ENCODE peak calls at places on chromosomes 5 and 9, in ten cellular contexts. L is AG04450, J is fibroblast of pulmonary artery, U is A673, H is progenitor cell of endocrine pancreas, C is choroid plexus epithelial cell, G is RWPE1, Q is K562, B is ovary, E is fibroblast of the aortic adventitia. Y is an unnamed sample.

GRCh38 chr5:125455041-125455440 is 708.6 kb upstream of the ZNF608 start:
- DNase-seq in U (no peak), E (peak; percentile 28), Q (no peak), J (peak; percentile 38), L (no peak), G (no peak), C (peak; percentile 61), H (no peak), B (no peak), Y (no peak)

GRCh38 chr9:94936411-94936810 is 209.9 kb downstream of the AOPEP start:
- DNase-seq in U (no peak), B (no peak), J (peak; percentile 88), G (no peak), H (no peak), C (peak; percentile 60), L (peak; percentile 30), Q (no peak), E (peak; percentile 57), Y (no peak)

GRCh38 chr5:125227333-125228075 is 481.1 kb upstream of the ZNF608 start:
- DNase-seq in E (peak; percentile 15), J (peak; percentile 41), G (no peak), C (peak; percentile 57), L (no peak), Q (peak; percentile 0), B (no peak), H (no peak), U (peak; percentile 19), Y (peak; percentile 53)

GRCh38 chr5:140840978-140841962 is at the start of gene PCDHA8:
- DNase-seq in J (no peak), L (no peak), Q (peak; percentile 40), C (no peak), H (no peak), E (no peak), G (peak; percentile 73), U (peak; percentile 76), B (no peak), Y (peak; percentile 82)

GRCh38 chr5:116815081-116815480 is 240.5 kb upstream of the SEMA6A start:
- DNase-seq in U (no peak), L (no peak), J (no peak), Q (no peak), E (no peak), B (no peak), C (no peak), H (no peak), G (no peak), Y (no peak)

GRCh38 chr9:108039012-108039411 is 549.4 kb upstream of the KLF4 start:
- DNase-seq in G (no peak), B (no peak), J (no peak), C (no peak), E (no peak), U (no peak), Q (no peak), L (no peak), H (no peak), Y (no peak)

GRCh38 chr5:173984218-173984617 is 4.8 kb upstream of the C5orf47 start:
- DNase-seq in U (no peak), J (peak; percentile 41), Q (peak; percentile 46), H (no peak), B (no peak), C (peak; percentile 66), G (no peak), L (no peak), E (peak; percentile 19), Y (peak; percentile 43)

GRCh38 chr5:131763968-131764367 is 32.8 kb downstream of the FNIP1 start:
- DNase-seq in U (no peak), G (no peak), J (no peak), C (no peak), H (no peak), L (no peak), E (no peak), B (no peak), Q (no peak), Y (no peak)

GRCh38 chr5:98309785-98310566 is 463.5 kb upstream of the RGMB start:
- DNase-seq in H (no peak), E (peak; percentile 90), B (no peak), C (peak; percentile 88), U (peak; percentile 78), L (peak; percentile 83), G (peak; percentile 92), Q (no peak), J (peak; percentile 95), Y (no peak)

GRCh38 chr5:98108497-98108896 is 665.0 kb upstream of the RGMB start:
- DNase-seq in Q (no peak), E (peak; percentile 83), J (peak; percentile 88), B (no peak), U (no peak), L (peak; percentile 87), H (no peak), C (peak; percentile 88), G (peak; percentile 78), Y (no peak)

GRCh38 chr9:134717793-134718645 is 76.4 kb downstream of the COL5A1 start:
- DNase-seq in Q (no peak), C (no peak), J (no peak), G (no peak), U (no peak), H (no peak), L (no peak), B (no peak), E (no peak), Y (no peak)

GRCh38 chr5:64147849-64148441 is 17.7 kb upstream of the RNF180 start:
- DNase-seq in H (peak; percentile 39), C (peak; percentile 70), E (peak; percentile 61), J (peak; percentile 65), L (no peak), G (peak; percentile 62), Q (peak; percentile 21), U (peak; percentile 73), B (peak; percentile 55), Y (peak; percentile 35)

GRCh38 chr9:30258079-30258478 is 2126.4 kb upstream of the ACO1 start:
- DNase-seq in Q (no peak), B (no peak), G (no peak), J (no peak), U (no peak), L (no peak), C (peak; percentile 3), E (no peak), H (no peak), Y (no peak)

GRCh38 chr5:109994135-109994534 is 304.4 kb downstream of the MAN2A1 start:
- DNase-seq in Q (no peak), B (no peak), L (no peak), H (no peak), E (no peak), C (no peak), J (no peak), G (no peak), U (no peak), Y (no peak)

GRCh38 chr5:141716009-141716408 is 34.0 kb upstream of the ARAP3 start:
- DNase-seq in U (no peak), H (no peak), L (no peak), E (no peak), G (peak; percentile 83), B (no peak), C (peak; percentile 19), J (no peak), Q (no peak), Y (no peak)

GRCh38 chr9:124394596-124394995 is 20.6 kb downstream of the PSMB7 start:
- DNase-seq in H (no peak), U (no peak), B (no peak), J (no peak), Q (no peak), G (no peak), C (no peak), E (no peak), L (no peak), Y (no peak)

GRCh38 chr9:135363556-135363955 is 116.0 kb upstream of the PPP1R26 start:
- DNase-seq in J (no peak), G (no peak), B (no peak), H (no peak), Q (no peak), C (no peak), U (no peak), L (no peak), E (no peak), Y (peak; percentile 70)

GRCh38 chr5:143874312-143874711 is 62.4 kb downstream of the HMHB1 start:
- DNase-seq in H (no peak), B (no peak), C (peak; percentile 58), L (no peak), E (no peak), U (no peak), Q (no peak), G (no peak), J (no peak), Y (no peak)

GRCh38 chr9:91775708-91776028 is 174.4 kb downstream of the ROR2 start:
- DNase-seq in Q (no peak), J (no peak), H (no peak), L (no peak), U (no peak), C (no peak), E (no peak), G (no peak), B (no peak), Y (no peak)
- TF ChIP-seq CTCF in Q (no peak), J (no peak), H (no peak), L (no peak), U (no peak), C (no peak), E (no peak), G (peak; percentile 63), B (no peak), Y (no peak)

DNA sequence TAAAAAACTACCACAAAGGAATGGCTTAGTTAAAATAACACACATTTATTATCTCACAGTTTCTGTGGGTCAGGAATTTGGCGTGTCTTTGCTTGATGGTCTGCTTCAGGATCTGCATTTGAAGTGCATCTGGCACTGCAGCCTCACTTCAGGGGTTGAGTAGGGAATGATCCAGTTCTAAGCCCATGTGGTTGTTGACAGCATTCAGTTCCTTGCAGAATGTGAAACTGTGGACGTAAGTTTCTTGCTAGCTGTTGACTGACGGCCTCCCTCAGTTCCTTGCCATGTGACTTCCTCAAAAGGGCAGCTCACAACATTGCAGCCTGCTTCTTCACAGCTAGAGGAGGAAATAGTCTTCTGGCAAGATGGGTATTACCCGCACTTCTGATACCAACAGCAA is 2.1 kb upstream of the OGN start:
- DNase-seq in B (no peak), Q (peak; percentile 18), L (no peak), U (no peak), G (no peak), E (peak; percentile 65), H (no peak), C (peak; percentile 82), J (peak; percentile 39), Y (no peak)
- TF ChIP-seq CTCF in B (no peak), Q (no peak), L (no peak), U (no peak), G (no peak), E (no peak), H (no peak), C (no peak), J (no peak), Y (no peak)

DNA sequence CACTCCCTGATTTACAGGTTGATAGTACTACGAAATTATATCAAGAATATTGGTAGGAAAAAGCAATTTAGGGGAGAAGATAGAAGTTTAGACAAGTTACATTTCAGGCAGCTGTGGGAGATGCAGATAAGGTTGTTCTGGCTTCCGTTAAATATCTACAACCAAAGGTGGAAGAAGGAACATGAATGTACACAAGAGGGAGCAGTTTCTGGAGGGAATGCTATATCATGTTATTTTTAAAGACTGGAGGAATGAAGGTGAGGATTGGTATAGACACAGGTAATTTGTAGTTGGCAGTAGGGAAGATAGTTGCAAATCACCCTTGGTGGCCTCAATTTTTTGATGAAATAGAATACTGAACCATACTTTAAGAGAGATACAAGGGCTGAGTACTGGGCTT is 187.3 kb upstream of the NMUR2 start:
- DNase-seq in J (no peak), G (peak; percentile 7), H (no peak), C (no peak), L (no peak), Q (no peak), B (no peak), U (no peak), E (no peak), Y (no peak)
- TF ChIP-seq CTCF in J (no peak), G (no peak), H (peak; percentile 25), C (no peak), L (no peak), Q (no peak), B (no peak), U (no peak), E (no peak), Y (no peak)

GRCh38 chr5:60036539-60036938 is 143.0 kb upstream of the PDE4D start:
- DNase-seq in J (no peak), G (no peak), E (no peak), H (no peak), U (no peak), B (no peak), L (no peak), Q (no peak), C (no peak), Y (no peak)
- TF ChIP-seq CTCF in J (no peak), G (no peak), E (no peak), H (no peak), U (no peak), B (no peak), L (no peak), Q (no peak), C (no peak), Y (no peak)

Y was measured in BE2C.